ENCODE peak calls at places on chromosome 20, in seven cellular contexts. D is effector CD8-positive, alpha-beta T cell; J is GM12865; K is breast epithelium; C is astrocyte of the hippocampus; S is foreskin fibroblast; W is sigmoid colon. T is an unnamed sample.

GRCh38 chr20:53513489-53514298 is 79.9 kb downstream of the ZNF217 start:
- DNase-seq in D (no peak), J (no peak), K (no peak), C (no peak), S (no peak), W (no peak), T (no peak)

GRCh38 chr20:46268662-46269061 is 39.6 kb downstream of the CDH22 start:
- DNase-seq in D (no peak), J (no peak), K (no peak), C (no peak), S (no peak), W (no peak), T (no peak)

GRCh38 chr20:32477594-32478512 is 107.3 kb downstream of the NOL4L start:
- DNase-seq in D (no peak), J (no peak), K (no peak), C (no peak), S (peak; percentile 45), W (peak; percentile 71), T (no peak)

GRCh38 chr20:26167499-26167898 is 470.8 kb upstream of the ZNF337 start:
- DNase-seq in D (no peak), J (no peak), K (no peak), C (peak; percentile 47), S (peak; percentile 27), W (no peak), T (no peak)

GRCh38 chr20:63519765-63520593 is 586 bp upstream of the PPDPF start:
- DNase-seq in D (peak; percentile 54), J (peak; percentile 65), K (peak; percentile 50), C (peak; percentile 79), S (peak; percentile 74), W (no peak), T (peak; percentile 45)

GRCh38 chr20:62952373-62953166 is at the start of gene SLC17A9:
- DNase-seq in D (peak; percentile 34), J (peak; percentile 92), K (no peak), C (peak; percentile 31), S (peak; percentile 83), W (peak; percentile 87), T (peak; percentile 73)

GRCh38 chr20:10758446-10758845 is 84.6 kb upstream of the JAG1 start:
- DNase-seq in D (no peak), J (no peak), K (no peak), C (no peak), S (no peak), W (no peak), T (no peak)

GRCh38 chr20:61874421-61875068 is 191.1 kb downstream of the TAF4 start:
- DNase-seq in D (no peak), J (no peak), K (peak; percentile 65), C (peak; percentile 89), S (no peak), W (no peak), T (no peak)

GRCh38 chr20:37680420-37680819 is 13.4 kb upstream of the CTNNBL1 start:
- DNase-seq in D (no peak), J (no peak), K (no peak), C (no peak), S (peak; percentile 21), W (no peak), T (no peak)

GRCh38 chr20:35312348-35312747 is 20.1 kb upstream of the FAM83C start:
- DNase-seq in D (no peak), J (no peak), K (no peak), C (peak; percentile 92), S (peak; percentile 96), W (no peak), T (no peak)

GRCh38 chr20:2767768-2768631 is 32.4 kb downstream of the CPXM1 start:
- DNase-seq in D (no peak), J (no peak), K (peak; percentile 93), C (peak; percentile 94), S (peak; percentile 62), W (no peak), T (no peak)

GRCh38 chr20:44235702-44236101 is 11.4 kb upstream of the GDAP1L1 start:
- DNase-seq in D (no peak), J (no peak), K (no peak), C (no peak), S (no peak), W (no peak), T (no peak)

GRCh38 chr20:56554869-56555268 is 21.8 kb downstream of the FAM209B start:
- DNase-seq in D (no peak), J (peak; percentile 80), K (peak; percentile 58), C (peak; percentile 96), S (peak; percentile 97), W (no peak), T (peak; percentile 12)

GRCh38 chr20:8601542-8601912 is 467.4 kb upstream of the PLCB4 start:
- DNase-seq in D (no peak), J (peak; percentile 81), K (no peak), C (no peak), S (no peak), W (no peak), T (no peak)

GRCh38 chr20:10540636-10541493 is 105.8 kb downstream of the SLX4IP start:
- DNase-seq in D (no peak), J (no peak), K (no peak), C (peak; percentile 74), S (peak; percentile 90), W (no peak), T (no peak)

GRCh38 chr20:53381568-53382262 is 211.9 kb downstream of the ZNF217 start:
- DNase-seq in D (no peak), J (no peak), K (no peak), C (no peak), S (no peak), W (no peak), T (no peak)

GRCh38 chr20:34938466-34939163 is 17.0 kb downstream of the GSS start:
- DNase-seq in D (no peak), J (no peak), K (peak; percentile 55), C (no peak), S (peak; percentile 33), W (peak; percentile 73), T (peak; percentile 69)

GRCh38 chr20:4067600-4068261 is 52.4 kb upstream of the RNF24 start:
- DNase-seq in D (no peak), J (no peak), K (no peak), C (peak; percentile 57), S (peak; percentile 93), W (peak; percentile 44), T (no peak)

GRCh38 chr20:7459123-7459522 is 481.1 kb downstream of the HAO1 start:
- DNase-seq in D (no peak), J (no peak), K (no peak), C (peak; percentile 1), S (peak; percentile 35), W (no peak), T (no peak)

GRCh38 chr20:19692100-19692499 is 66.0 kb upstream of the RIN2 start:
- DNase-seq in D (no peak), J (no peak), K (no peak), C (no peak), S (peak; percentile 45), W (no peak), T (no peak)

GRCh38 chr20:20211988-20212518 is 155.9 kb upstream of the INSM1 start:
- DNase-seq in D (no peak), J (no peak), K (no peak), C (no peak), S (no peak), W (no peak), T (no peak)

T was measured in GDM1.